ENCODE peak calls at places on chromosomes 13 and 19, in nine cellular contexts. One of them, this sample, is unnamed.

GRCh38 chr19:2186071-2186846 is 22.5 kb downstream of the DOT1L start:
- DNase-seq in A673: no peak
- DNase-seq in lower leg skin: peak
- DNase-seq in ovary: peak
- DNase-seq in sigmoid colon: peak
- DNase-seq in Calu3: no peak
- DNase-seq in astrocyte of the spinal cord: peak
- DNase-seq in progenitor cell of endocrine pancreas: no peak
- DNase-seq in fibroblast of the aortic adventitia: peak
- DNase-seq in this sample: peak

GRCh38 chr13:90793261-90793785 is 554.2 kb upstream of the MIR17HG start:
- DNase-seq in Calu3: no peak
- DNase-seq in A673: no peak
- DNase-seq in lower leg skin: no peak
- DNase-seq in sigmoid colon: no peak
- DNase-seq in astrocyte of the spinal cord: peak
- DNase-seq in ovary: no peak
- DNase-seq in fibroblast of the aortic adventitia: no peak
- DNase-seq in progenitor cell of endocrine pancreas: no peak
- DNase-seq in this sample: no peak

GRCh38 chr13:83825676-83826075 is 56.6 kb downstream of the SLITRK1 start:
- DNase-seq in astrocyte of the spinal cord: no peak
- DNase-seq in progenitor cell of endocrine pancreas: no peak
- DNase-seq in lower leg skin: no peak
- DNase-seq in ovary: no peak
- DNase-seq in Calu3: no peak
- DNase-seq in fibroblast of the aortic adventitia: no peak
- DNase-seq in A673: peak
- DNase-seq in sigmoid colon: no peak
- DNase-seq in this sample: no peak

GRCh38 chr19:27922970-27923369 is 1290.0 kb downstream of the UQCRFS1 start:
- DNase-seq in fibroblast of the aortic adventitia: no peak
- DNase-seq in progenitor cell of endocrine pancreas: no peak
- DNase-seq in lower leg skin: no peak
- DNase-seq in sigmoid colon: no peak
- DNase-seq in A673: no peak
- DNase-seq in ovary: no peak
- DNase-seq in astrocyte of the spinal cord: no peak
- DNase-seq in Calu3: no peak
- DNase-seq in this sample: no peak

GRCh38 chr13:112616586-112617381 is 28.8 kb upstream of the TUBGCP3 start:
- DNase-seq in sigmoid colon: no peak
- DNase-seq in astrocyte of the spinal cord: peak
- DNase-seq in fibroblast of the aortic adventitia: peak
- DNase-seq in A673: peak
- DNase-seq in ovary: no peak
- DNase-seq in Calu3: peak
- DNase-seq in lower leg skin: no peak
- DNase-seq in progenitor cell of endocrine pancreas: no peak
- DNase-seq in this sample: no peak

GRCh38 chr13:30804474-30804873 is 69.1 kb downstream of the ALOX5AP start:
- DNase-seq in lower leg skin: peak
- DNase-seq in ovary: no peak
- DNase-seq in progenitor cell of endocrine pancreas: no peak
- DNase-seq in fibroblast of the aortic adventitia: no peak
- DNase-seq in A673: no peak
- DNase-seq in astrocyte of the spinal cord: no peak
- DNase-seq in sigmoid colon: peak
- DNase-seq in Calu3: no peak
- DNase-seq in this sample: no peak

GRCh38 chr13:109998808-109999528 is 212.6 kb upstream of the IRS2 start:
- DNase-seq in lower leg skin: no peak
- DNase-seq in fibroblast of the aortic adventitia: peak
- DNase-seq in A673: peak
- DNase-seq in progenitor cell of endocrine pancreas: no peak
- DNase-seq in sigmoid colon: no peak
- DNase-seq in ovary: no peak
- DNase-seq in astrocyte of the spinal cord: peak
- DNase-seq in Calu3: no peak
- DNase-seq in this sample: peak

GRCh38 chr19:47413941-47414340 is 5.4 kb downstream of the MEIS3 start:
- DNase-seq in sigmoid colon: no peak
- DNase-seq in ovary: no peak
- DNase-seq in A673: no peak
- DNase-seq in astrocyte of the spinal cord: no peak
- DNase-seq in progenitor cell of endocrine pancreas: no peak
- DNase-seq in fibroblast of the aortic adventitia: no peak
- DNase-seq in Calu3: no peak
- DNase-seq in lower leg skin: no peak
- DNase-seq in this sample: no peak

GRCh38 chr13:34749046-34749445 is 193.0 kb upstream of the NBEA start:
- DNase-seq in lower leg skin: no peak
- DNase-seq in fibroblast of the aortic adventitia: no peak
- DNase-seq in A673: no peak
- DNase-seq in sigmoid colon: no peak
- DNase-seq in ovary: no peak
- DNase-seq in astrocyte of the spinal cord: no peak
- DNase-seq in progenitor cell of endocrine pancreas: no peak
- DNase-seq in Calu3: no peak
- DNase-seq in this sample: no peak

GRCh38 chr19:8396563-8397203 is 6.5 kb downstream of the RAB11B start:
- DNase-seq in Calu3: peak
- DNase-seq in sigmoid colon: peak
- DNase-seq in ovary: peak
- DNase-seq in A673: peak
- DNase-seq in fibroblast of the aortic adventitia: peak
- DNase-seq in astrocyte of the spinal cord: peak
- DNase-seq in lower leg skin: no peak
- DNase-seq in progenitor cell of endocrine pancreas: no peak
- DNase-seq in this sample: no peak

GRCh38 chr13:80235559-80236296 is 105.2 kb downstream of the SPRY2 start:
- DNase-seq in ovary: no peak
- DNase-seq in sigmoid colon: no peak
- DNase-seq in astrocyte of the spinal cord: peak
- DNase-seq in fibroblast of the aortic adventitia: no peak
- DNase-seq in progenitor cell of endocrine pancreas: no peak
- DNase-seq in Calu3: peak
- DNase-seq in A673: peak
- DNase-seq in lower leg skin: no peak
- DNase-seq in this sample: no peak

GRCh38 chr13:27960362-27961226 is 8.5 kb downstream of the CDX2 start:
- DNase-seq in Calu3: peak
- DNase-seq in progenitor cell of endocrine pancreas: peak
- DNase-seq in fibroblast of the aortic adventitia: no peak
- DNase-seq in ovary: no peak
- DNase-seq in sigmoid colon: no peak
- DNase-seq in A673: peak
- DNase-seq in astrocyte of the spinal cord: no peak
- DNase-seq in lower leg skin: peak
- DNase-seq in this sample: no peak

GRCh38 chr13:32545083-32545482 is 6.5 kb upstream of the N4BP2L2 start:
- DNase-seq in ovary: no peak
- DNase-seq in Calu3: no peak
- DNase-seq in fibroblast of the aortic adventitia: no peak
- DNase-seq in A673: no peak
- DNase-seq in sigmoid colon: no peak
- DNase-seq in progenitor cell of endocrine pancreas: no peak
- DNase-seq in lower leg skin: no peak
- DNase-seq in astrocyte of the spinal cord: no peak
- DNase-seq in this sample: no peak

GRCh38 chr19:15280048-15280725 is 47.9 kb upstream of the EPHX3 start:
- DNase-seq in fibroblast of the aortic adventitia: no peak
- DNase-seq in Calu3: no peak
- DNase-seq in ovary: no peak
- DNase-seq in A673: no peak
- DNase-seq in progenitor cell of endocrine pancreas: no peak
- DNase-seq in lower leg skin: no peak
- DNase-seq in sigmoid colon: no peak
- DNase-seq in astrocyte of the spinal cord: no peak
- DNase-seq in this sample: no peak

GRCh38 chr19:30236006-30236405 is 136.2 kb upstream of the ZNF536 start:
- DNase-seq in sigmoid colon: no peak
- DNase-seq in A673: no peak
- DNase-seq in Calu3: no peak
- DNase-seq in ovary: no peak
- DNase-seq in progenitor cell of endocrine pancreas: no peak
- DNase-seq in astrocyte of the spinal cord: no peak
- DNase-seq in fibroblast of the aortic adventitia: no peak
- DNase-seq in lower leg skin: no peak
- DNase-seq in this sample: no peak

GRCh38 chr19:19444694-19445155 is 39.2 kb downstream of the GATAD2A start:
- DNase-seq in ovary: no peak
- DNase-seq in sigmoid colon: no peak
- DNase-seq in lower leg skin: no peak
- DNase-seq in progenitor cell of endocrine pancreas: no peak
- DNase-seq in A673: no peak
- DNase-seq in Calu3: no peak
- DNase-seq in fibroblast of the aortic adventitia: peak
- DNase-seq in astrocyte of the spinal cord: no peak
- DNase-seq in this sample: no peak

GRCh38 chr13:20911037-20911436 is 8.5 kb upstream of the XPO4 start:
- DNase-seq in sigmoid colon: no peak
- DNase-seq in lower leg skin: peak
- DNase-seq in Calu3: no peak
- DNase-seq in astrocyte of the spinal cord: no peak
- DNase-seq in ovary: no peak
- DNase-seq in fibroblast of the aortic adventitia: no peak
- DNase-seq in progenitor cell of endocrine pancreas: no peak
- DNase-seq in A673: no peak
- DNase-seq in this sample: no peak

GRCh38 chr19:35081201-35081600 is 34.4 kb upstream of the FXYD3 start:
- DNase-seq in fibroblast of the aortic adventitia: no peak
- DNase-seq in lower leg skin: no peak
- DNase-seq in progenitor cell of endocrine pancreas: no peak
- DNase-seq in Calu3: no peak
- DNase-seq in astrocyte of the spinal cord: no peak
- DNase-seq in sigmoid colon: no peak
- DNase-seq in ovary: no peak
- DNase-seq in A673: no peak
- DNase-seq in this sample: no peak

GRCh38 chr19:13794752-13795589 is at the start of gene ZSWIM4:
- DNase-seq in lower leg skin: peak
- DNase-seq in sigmoid colon: peak
- DNase-seq in progenitor cell of endocrine pancreas: peak
- DNase-seq in Calu3: peak
- DNase-seq in astrocyte of the spinal cord: peak
- DNase-seq in ovary: peak
- DNase-seq in A673: peak
- DNase-seq in fibroblast of the aortic adventitia: peak
- DNase-seq in this sample: peak
- TF ChIP-seq CTCF in lower leg skin: no peak
- TF ChIP-seq CTCF in sigmoid colon: no peak
- TF ChIP-seq CTCF in progenitor cell of endocrine pancreas: no peak
- TF ChIP-seq CTCF in Calu3: no peak
- TF ChIP-seq CTCF in astrocyte of the spinal cord: no peak
- TF ChIP-seq CTCF in ovary: no peak
- TF ChIP-seq CTCF in A673: no peak
- TF ChIP-seq CTCF in fibroblast of the aortic adventitia: no peak
- TF ChIP-seq CTCF in this sample: no peak

GRCh38 chr19:40392894-40393517 is 3.0 kb upstream of the HIPK4 start:
- DNase-seq in fibroblast of the aortic adventitia: no peak
- DNase-seq in progenitor cell of endocrine pancreas: no peak
- DNase-seq in A673: no peak
- DNase-seq in sigmoid colon: no peak
- DNase-seq in lower leg skin: no peak
- DNase-seq in Calu3: peak
- DNase-seq in ovary: no peak
- DNase-seq in astrocyte of the spinal cord: no peak
- DNase-seq in this sample: no peak
- TF ChIP-seq CTCF in fibroblast of the aortic adventitia: peak
- TF ChIP-seq CTCF in progenitor cell of endocrine pancreas: no peak
- TF ChIP-seq CTCF in A673: no peak
- TF ChIP-seq CTCF in sigmoid colon: no peak
- TF ChIP-seq CTCF in lower leg skin: no peak
- TF ChIP-seq CTCF in Calu3: peak
- TF ChIP-seq CTCF in ovary: no peak
- TF ChIP-seq CTCF in astrocyte of the spinal cord: peak
- TF ChIP-seq CTCF in this sample: peak

DNA sequence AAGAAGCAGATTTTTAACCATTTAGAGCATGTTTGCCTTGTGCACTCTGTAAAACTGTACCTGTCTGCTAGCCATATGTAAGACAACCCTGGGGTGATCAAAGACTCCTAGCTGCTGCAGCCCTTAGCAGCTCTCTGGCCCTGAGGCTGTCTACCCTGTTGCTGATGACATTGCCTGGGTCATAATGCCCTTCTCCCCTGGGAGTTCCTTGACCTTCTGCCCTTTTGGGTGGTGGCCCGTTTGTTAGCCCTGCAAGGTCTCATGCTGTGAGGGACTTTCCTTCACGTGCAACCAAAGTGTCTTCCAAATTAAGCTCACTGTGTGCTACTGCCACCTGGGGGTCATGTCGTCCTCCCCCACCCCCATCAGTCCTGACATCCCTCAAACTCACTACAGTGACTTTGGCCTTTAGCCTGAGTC is 7.4 kb downstream of the GPC6 start:
- DNase-seq in Calu3: no peak
- DNase-seq in sigmoid colon: no peak
- DNase-seq in lower leg skin: no peak
- DNase-seq in astrocyte of the spinal cord: no peak
- DNase-seq in ovary: no peak
- DNase-seq in fibroblast of the aortic adventitia: no peak
- DNase-seq in progenitor cell of endocrine pancreas: no peak
- DNase-seq in A673: no peak
- DNase-seq in this sample: no peak
- TF ChIP-seq CTCF in Calu3: no peak
- TF ChIP-seq CTCF in sigmoid colon: no peak
- TF ChIP-seq CTCF in lower leg skin: no peak
- TF ChIP-seq CTCF in astrocyte of the spinal cord: no peak
- TF ChIP-seq CTCF in ovary: no peak
- TF ChIP-seq CTCF in fibroblast of the aortic adventitia: no peak
- TF ChIP-seq CTCF in progenitor cell of endocrine pancreas: peak
- TF ChIP-seq CTCF in A673: peak
- TF ChIP-seq CTCF in this sample: no peak

DNA sequence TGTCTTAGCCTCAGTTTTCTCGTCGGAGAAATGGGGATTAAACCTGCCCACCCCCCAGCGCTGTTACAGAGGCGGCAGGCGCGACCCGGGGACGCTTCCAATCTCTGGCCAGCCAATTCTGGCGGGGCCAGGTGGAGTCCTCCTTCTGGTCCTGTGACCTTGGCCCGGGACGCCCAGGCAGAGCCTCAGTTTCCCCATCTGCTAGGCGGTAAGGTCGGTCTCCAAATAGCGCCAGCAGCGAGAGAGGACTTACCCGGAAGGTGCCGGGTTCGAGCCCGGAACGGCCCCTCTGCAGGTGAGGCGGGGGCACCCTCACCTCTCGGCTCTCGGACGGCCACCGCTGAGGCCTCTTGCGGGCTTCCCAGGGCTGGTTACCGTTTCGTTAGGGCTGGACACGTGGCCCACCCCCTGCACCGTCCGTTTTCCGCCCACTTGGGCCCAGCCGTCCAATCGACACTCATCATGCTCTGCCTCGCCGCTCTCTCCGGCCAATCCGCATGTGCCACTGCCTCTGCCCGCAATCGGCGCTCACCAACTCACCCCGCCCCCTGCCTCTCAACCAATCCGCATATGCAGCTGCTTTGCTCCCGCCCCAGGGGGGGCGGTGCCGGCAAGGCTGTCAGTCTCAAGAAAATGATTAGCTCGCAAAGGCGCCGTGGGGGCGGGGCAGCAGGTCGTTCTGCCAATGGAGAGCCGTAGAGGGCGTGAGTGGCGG is at the start of gene ISOC2:
- DNase-seq in astrocyte of the spinal cord: peak
- DNase-seq in Calu3: peak
- DNase-seq in sigmoid colon: peak
- DNase-seq in fibroblast of the aortic adventitia: peak
- DNase-seq in ovary: peak
- DNase-seq in progenitor cell of endocrine pancreas: peak
- DNase-seq in A673: peak
- DNase-seq in lower leg skin: peak
- DNase-seq in this sample: peak
- TF ChIP-seq CTCF in astrocyte of the spinal cord: no peak
- TF ChIP-seq CTCF in Calu3: no peak
- TF ChIP-seq CTCF in sigmoid colon: no peak
- TF ChIP-seq CTCF in fibroblast of the aortic adventitia: no peak
- TF ChIP-seq CTCF in ovary: no peak
- TF ChIP-seq CTCF in progenitor cell of endocrine pancreas: no peak
- TF ChIP-seq CTCF in A673: no peak
- TF ChIP-seq CTCF in lower leg skin: no peak
- TF ChIP-seq CTCF in this sample: no peak

This sample was measured in AG04449.